ENCODE peak calls at places on chromosomes 2 and 18, in four cellular contexts. One of them, this sample, is unnamed.
A peak's percentile ranks its signal among the peaks of the same experiment; 100 is the strongest.

GRCh38 chr2:10575566-10576300 is 114.0 kb downstream of the NOL10 start:
- DNase-seq in GM12878: no peak
- DNase-seq in H1: no peak
- DNase-seq in HepG2: no peak
- DNase-seq in this sample: no peak

GRCh38 chr2:134636714-134637113 is 82.1 kb downstream of the TMEM163 start:
- DNase-seq in GM12878: no peak
- DNase-seq in HepG2: no peak
- DNase-seq in H1: no peak
- DNase-seq in this sample: no peak

GRCh38 chr2:38394903-38395341 is 17.8 kb upstream of the ATL2 start:
- DNase-seq in HepG2: no peak
- DNase-seq in GM12878: no peak
- DNase-seq in H1: no peak
- DNase-seq in this sample: no peak

GRCh38 chr2:47237375-47238357 is 82.6 kb upstream of the STPG4 start:
- DNase-seq in HepG2: no peak
- DNase-seq in H1: peak; percentile 36
- DNase-seq in GM12878: no peak
- DNase-seq in this sample: peak; percentile 94

GRCh38 chr18:34444622-34445021 is 219.9 kb upstream of the NOL4 start:
- DNase-seq in HepG2: no peak
- DNase-seq in H1: no peak
- DNase-seq in GM12878: no peak
- DNase-seq in this sample: no peak

GRCh38 chr18:28794459-28795245 is 617.7 kb upstream of the CDH2 start:
- DNase-seq in HepG2: no peak
- DNase-seq in H1: no peak
- DNase-seq in GM12878: no peak
- DNase-seq in this sample: no peak

GRCh38 chr2:149313512-149313972 is 16.8 kb upstream of the LYPD6 start:
- DNase-seq in HepG2: peak; percentile 52
- DNase-seq in H1: no peak
- DNase-seq in GM12878: peak; percentile 9
- DNase-seq in this sample: peak; percentile 80

GRCh38 chr2:165563468-165564225 is 94.1 kb downstream of the CSRNP3 start:
- DNase-seq in H1: no peak
- DNase-seq in GM12878: no peak
- DNase-seq in HepG2: peak; percentile 16
- DNase-seq in this sample: no peak

GRCh38 chr2:129191530-129191929 is 787.9 kb upstream of the RAB6C start:
- DNase-seq in H1: peak; percentile 69
- DNase-seq in HepG2: no peak
- DNase-seq in GM12878: no peak
- DNase-seq in this sample: no peak

GRCh38 chr2:178279142-178279541 is 84.8 kb downstream of the OSBPL6 start:
- DNase-seq in H1: peak; percentile 15
- DNase-seq in GM12878: no peak
- DNase-seq in HepG2: no peak
- DNase-seq in this sample: no peak

GRCh38 chr2:239238839-239239606 is 161.8 kb downstream of the HDAC4 start:
- DNase-seq in HepG2: no peak
- DNase-seq in H1: no peak
- DNase-seq in GM12878: no peak
- DNase-seq in this sample: no peak

GRCh38 chr2:1930956-1931914 is 186.9 kb upstream of the PXDN start:
- DNase-seq in H1: no peak
- DNase-seq in GM12878: no peak
- DNase-seq in HepG2: no peak
- DNase-seq in this sample: no peak

GRCh38 chr2:39938035-39938835 is 159.2 kb upstream of the THUMPD2 start:
- DNase-seq in HepG2: no peak
- DNase-seq in H1: no peak
- DNase-seq in GM12878: no peak
- DNase-seq in this sample: no peak

GRCh38 chr2:163291790-163292189 is 444.0 kb downstream of the FIGN start:
- DNase-seq in GM12878: no peak
- DNase-seq in H1: no peak
- DNase-seq in HepG2: no peak
- DNase-seq in this sample: no peak

GRCh38 chr18:3450358-3451107 is 561 bp downstream of the TGIF1 start:
- DNase-seq in GM12878: no peak
- DNase-seq in HepG2: no peak
- DNase-seq in H1: no peak
- DNase-seq in this sample: peak; percentile 38

GRCh38 chr18:57819671-57820460 is 16.8 kb upstream of the ATP8B1 start:
- DNase-seq in GM12878: no peak
- DNase-seq in HepG2: peak; percentile 71
- DNase-seq in H1: no peak
- DNase-seq in this sample: peak; percentile 74

GRCh38 chr2:42147641-42148274 is 21.4 kb upstream of the EML4 start:
- DNase-seq in GM12878: no peak
- DNase-seq in HepG2: peak; percentile 44
- DNase-seq in H1: no peak
- DNase-seq in this sample: no peak

GRCh38 chr18:77482190-77482928 is 232.7 kb downstream of the GALR1 start:
- DNase-seq in H1: no peak
- DNase-seq in GM12878: no peak
- DNase-seq in HepG2: no peak
- DNase-seq in this sample: no peak

GRCh38 chr2:173291412-173291811 is 63.3 kb upstream of the CDCA7 start:
- DNase-seq in HepG2: no peak
- DNase-seq in H1: no peak
- DNase-seq in GM12878: no peak
- DNase-seq in this sample: peak; percentile 62

GRCh38 chr2:222024934-222025890 is 273.6 kb downstream of the PAX3 start:
- DNase-seq in GM12878: no peak
- DNase-seq in HepG2: peak; percentile 31
- DNase-seq in H1: no peak
- DNase-seq in this sample: no peak

GRCh38 chr2:213125646-213126347 is 25.6 kb downstream of the IKZF2 start:
- DNase-seq in GM12878: no peak
- DNase-seq in H1: no peak
- DNase-seq in HepG2: no peak
- DNase-seq in this sample: no peak
- TF ChIP-seq ATF2 in GM12878: no peak
- TF ChIP-seq ATF2 in H1: no peak
- TF ChIP-seq ATF2 in HepG2: no peak
- TF ChIP-seq ATF2 in this sample: no peak

GRCh38 chr2:26864646-26865045 is 16.7 kb downstream of the DPYSL5 start:
- DNase-seq in GM12878: no peak
- DNase-seq in H1: no peak
- DNase-seq in HepG2: no peak
- DNase-seq in this sample: no peak

GRCh38 chr2:26861610-26862224 is 13.8 kb downstream of the DPYSL5 start:
- DNase-seq in GM12878: no peak
- DNase-seq in H1: no peak
- DNase-seq in HepG2: no peak
- DNase-seq in this sample: no peak

GRCh38 chr2:26855516-26855915 is 7.6 kb downstream of the DPYSL5 start:
- DNase-seq in HepG2: no peak
- DNase-seq in GM12878: no peak
- DNase-seq in H1: no peak
- DNase-seq in this sample: no peak

GRCh38 chr2:26864226-26864625 is 16.3 kb downstream of the DPYSL5 start:
- DNase-seq in GM12878: no peak
- DNase-seq in H1: no peak
- DNase-seq in HepG2: no peak
- DNase-seq in this sample: no peak

DNA sequence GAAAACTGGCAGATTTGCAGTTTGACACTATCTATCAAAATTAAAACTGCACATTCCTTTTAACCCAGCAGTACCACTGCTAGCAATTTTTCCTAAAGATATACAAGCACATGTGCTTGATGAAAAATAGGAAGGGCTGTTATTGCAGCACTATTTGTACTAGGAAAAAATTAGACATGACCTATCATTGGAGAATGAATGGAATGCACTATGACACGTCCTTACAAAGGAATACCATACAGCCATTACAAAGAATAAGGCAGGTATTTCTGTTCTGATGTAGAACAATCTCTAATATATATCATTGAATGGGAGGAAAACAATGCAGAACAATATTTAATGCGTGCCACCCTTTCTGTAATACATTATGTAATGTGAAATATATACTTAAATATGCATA is 12.5 kb downstream of the DPYSL5 start:
- DNase-seq in GM12878: no peak
- DNase-seq in HepG2: no peak
- DNase-seq in H1: no peak
- DNase-seq in this sample: no peak
- H4K20me1 ChIP-seq in GM12878: no peaks in the 10 kb centered on the region
- H4K20me1 ChIP-seq in HepG2: no peaks in the 10 kb centered on the region
- H4K20me1 ChIP-seq in H1: peaks cover 13% of the 10 kb centered on the region
- H4K20me1 ChIP-seq in this sample: peaks cover 2% of the 10 kb centered on the region

DNA sequence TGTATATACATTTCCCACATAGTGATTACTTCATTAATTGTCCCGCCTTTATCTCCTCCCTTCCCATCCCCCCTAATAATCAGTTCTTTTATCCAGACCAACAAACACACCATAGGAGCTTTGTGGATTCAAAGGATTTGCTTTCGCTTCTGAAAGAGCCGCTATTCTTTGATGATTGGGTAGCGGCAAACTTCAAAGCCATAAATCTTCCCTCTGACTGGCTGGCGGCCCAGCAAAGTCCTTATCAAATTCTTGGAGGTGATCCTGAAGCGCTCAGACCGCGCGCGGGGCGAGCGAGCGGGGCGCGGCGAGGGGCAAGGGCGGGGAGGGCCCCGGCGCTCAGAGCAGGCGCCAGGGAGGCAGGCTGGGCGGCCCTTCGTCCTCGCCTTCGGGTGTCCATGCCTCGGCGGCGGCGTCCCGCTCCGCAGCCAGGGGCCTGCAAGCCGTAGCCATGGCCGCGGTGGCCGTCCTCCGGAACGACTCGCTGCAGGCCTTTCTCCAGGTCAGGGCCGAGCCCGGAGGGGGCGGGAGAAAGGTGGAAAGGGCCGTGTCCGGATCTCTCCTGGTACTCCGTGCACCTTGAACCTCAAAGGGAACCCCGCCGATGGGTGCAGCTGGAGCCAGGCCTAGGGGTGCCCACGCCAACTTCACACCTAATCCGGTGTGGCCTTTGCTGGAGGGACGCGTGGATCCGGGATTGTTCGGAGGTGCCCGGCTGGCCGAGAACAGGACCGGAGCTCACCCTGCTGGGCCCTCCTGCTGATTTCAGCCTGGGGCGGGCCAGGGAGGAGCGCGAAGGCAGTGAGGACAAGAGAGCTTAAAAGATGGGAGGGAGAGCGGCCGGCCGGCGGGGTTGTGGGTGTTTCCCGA is at the start of gene SP5:
- DNase-seq in GM12878: no peak
- DNase-seq in H1: peak; percentile 46
- DNase-seq in HepG2: peak; percentile 100
- DNase-seq in this sample: peak; percentile 88
- TF ChIP-seq CHD2 in GM12878: no peak
- TF ChIP-seq CHD2 in H1: no peak
- TF ChIP-seq CHD2 in HepG2: peak; percentile 19
- TF ChIP-seq CHD2 in this sample: no peak

GRCh38 chr2:15383695-15384350 is 177.3 kb downstream of the NBAS start:
- DNase-seq in HepG2: no peak
- DNase-seq in H1: no peak
- DNase-seq in GM12878: no peak
- DNase-seq in this sample: no peak
- TF ChIP-seq ATF2 in HepG2: no peak
- TF ChIP-seq ATF2 in H1: no peak
- TF ChIP-seq ATF2 in GM12878: no peak
- TF ChIP-seq ATF2 in this sample: no peak

DNA sequence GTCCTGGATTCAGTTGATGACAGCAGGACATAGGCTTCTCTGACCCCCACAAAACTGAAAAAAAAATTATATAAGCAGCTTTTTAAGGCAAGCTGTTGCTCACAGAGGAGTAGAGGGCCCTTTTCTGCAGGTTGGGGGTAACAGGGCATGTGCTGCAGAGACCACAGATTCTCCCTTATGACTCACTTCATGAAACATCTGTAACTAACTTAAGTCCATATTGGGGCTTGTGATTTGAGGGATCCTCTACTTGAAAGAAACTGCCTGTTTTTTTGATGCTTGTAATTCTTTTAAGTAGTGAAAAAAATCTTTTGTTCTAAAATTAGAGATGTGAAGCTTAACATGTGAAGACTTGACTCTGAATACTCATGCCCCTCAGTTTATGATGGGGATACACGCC is 33.4 kb downstream of the XRCC5 start:
- DNase-seq in HepG2: no peak
- DNase-seq in H1: no peak
- DNase-seq in GM12878: peak; percentile 70
- DNase-seq in this sample: no peak
- H4K20me1 ChIP-seq in HepG2: no peaks in the 10 kb centered on the region
- H4K20me1 ChIP-seq in H1: peaks cover 5% of the 10 kb centered on the region
- H4K20me1 ChIP-seq in GM12878: no peaks in the 10 kb centered on the region
- H4K20me1 ChIP-seq in this sample: no peaks in the 10 kb centered on the region

GRCh38 chr2:157173740-157174184 is 83.7 kb upstream of the GALNT5 start:
- DNase-seq in H1: no peak
- DNase-seq in HepG2: no peak
- DNase-seq in GM12878: no peak
- DNase-seq in this sample: no peak
- TF ChIP-seq CHD2 in H1: no peak
- TF ChIP-seq CHD2 in HepG2: no peak
- TF ChIP-seq CHD2 in GM12878: no peak
- TF ChIP-seq CHD2 in this sample: no peak

DNA sequence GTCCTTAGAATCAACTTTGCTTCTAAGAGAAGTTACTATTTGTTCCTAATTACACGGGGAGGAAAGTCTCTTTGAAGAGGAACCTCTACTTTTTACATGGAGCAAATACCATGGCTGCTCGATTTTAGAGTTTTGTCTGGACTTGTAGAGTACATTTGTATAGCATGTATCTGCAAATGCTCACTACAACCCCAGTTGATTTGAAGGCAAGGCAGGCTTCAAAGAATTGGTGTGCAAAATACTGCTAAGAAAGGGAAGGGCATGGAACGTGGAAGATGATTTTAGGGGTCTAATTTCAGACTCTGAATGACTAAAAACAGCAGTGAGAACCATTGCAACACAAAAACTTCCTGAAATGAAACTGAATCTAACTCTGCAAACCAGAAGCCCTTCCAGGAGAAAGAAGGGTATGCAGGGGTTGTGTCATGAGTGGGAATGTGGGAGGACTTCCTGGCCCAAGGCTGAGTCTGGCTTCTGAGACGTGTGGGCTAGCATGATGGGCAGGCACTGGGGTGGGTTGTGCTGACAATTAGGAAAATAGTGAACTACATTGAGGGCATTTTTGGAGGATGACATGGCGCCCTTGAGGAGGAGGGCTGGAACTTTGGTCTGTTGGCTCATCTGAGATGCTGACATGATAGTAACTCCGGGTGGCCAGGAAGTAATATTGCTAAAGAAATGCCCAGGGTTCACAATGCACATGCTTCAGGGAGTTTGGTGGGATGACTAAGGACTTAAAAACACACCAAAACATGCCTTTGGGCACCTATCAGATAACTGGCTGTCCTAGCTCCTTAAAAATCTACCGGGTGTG is 18.9 kb upstream of the IL1R2 start:
- DNase-seq in HepG2: no peak
- DNase-seq in H1: no peak
- DNase-seq in GM12878: no peak
- DNase-seq in this sample: no peak
- TF ChIP-seq ATF2 in HepG2: no peak
- TF ChIP-seq ATF2 in H1: no peak
- TF ChIP-seq ATF2 in GM12878: no peak
- TF ChIP-seq ATF2 in this sample: no peak